ENCODE peak calls at places on chromosomes 7 and 10, in seven cellular contexts. E is lower lobe of right lung; O is tibial nerve; T is IMR-90; W is CD8-positive, alpha-beta memory T cell; R is left ventricle myocardium inferior; A is brain microvascular endothelial cell. V is an unnamed sample.

GRCh38 chr7:70520604-70521003 is 611.3 kb upstream of the GALNT17 start:
- DNase-seq in E (no peak), O (no peak), T (peak; percentile 5), W (no peak), R (no peak), A (peak; percentile 1), V (no peak)

GRCh38 chr10:21458496-21458895 is 67.0 kb downstream of the SKIDA1 start:
- DNase-seq in E (no peak), O (no peak), T (no peak), W (no peak), R (no peak), A (no peak), V (no peak)

GRCh38 chr7:149245244-149245643 is 5.8 kb downstream of the ZNF212 start:
- DNase-seq in E (no peak), O (no peak), T (peak; percentile 62), W (no peak), R (no peak), A (no peak), V (no peak)

GRCh38 chr10:49484501-49485230 is 54.3 kb downstream of the ERCC6 start:
- DNase-seq in E (no peak), O (no peak), T (peak; percentile 68), W (no peak), R (no peak), A (peak; percentile 72), V (no peak)

GRCh38 chr7:155805826-155806095 is 6.5 kb downstream of the SHH start:
- DNase-seq in E (no peak), O (no peak), T (no peak), W (no peak), R (no peak), A (no peak), V (no peak)

GRCh38 chr7:123633553-123633952 is 22.1 kb upstream of the LMOD2 start:
- DNase-seq in E (no peak), O (no peak), T (peak; percentile 77), W (no peak), R (no peak), A (peak; percentile 77), V (no peak)

GRCh38 chr7:7595451-7595850 is 28.8 kb downstream of the MIOS start:
- DNase-seq in E (no peak), O (no peak), T (peak; percentile 33), W (no peak), R (no peak), A (no peak), V (peak; percentile 49)

GRCh38 chr10:103416436-103417147 is 20.2 kb downstream of the PDCD11 start:
- DNase-seq in E (no peak), O (peak; percentile 64), T (peak; percentile 65), W (peak; percentile 56), R (peak; percentile 22), A (peak; percentile 60), V (peak; percentile 52)

GRCh38 chr10:33746878-33747277 is 412.4 kb upstream of the NRP1 start:
- DNase-seq in E (no peak), O (no peak), T (peak; percentile 66), W (no peak), R (no peak), A (peak; percentile 70), V (no peak)

GRCh38 chr7:4681218-4681851 is 760 bp upstream of the FOXK1 start:
- DNase-seq in E (no peak), O (no peak), T (no peak), W (no peak), R (no peak), A (no peak), V (no peak)

GRCh38 chr7:100546868-100547800 is 8.1 kb downstream of the AGFG2 start:
- DNase-seq in E (no peak), O (no peak), T (no peak), W (no peak), R (no peak), A (no peak), V (no peak)

GRCh38 chr10:12299222-12299973 is 49.9 kb upstream of the CAMK1D start:
- DNase-seq in E (peak; percentile 58), O (no peak), T (no peak), W (no peak), R (no peak), A (no peak), V (no peak)

GRCh38 chr10:126049741-126050140 is 153.4 kb downstream of the FANK1 start:
- DNase-seq in E (peak; percentile 63), O (no peak), T (peak; percentile 86), W (no peak), R (peak; percentile 50), A (peak; percentile 68), V (no peak)

GRCh38 chr10:13518076-13518692 is 10.6 kb downstream of the BEND7 start:
- DNase-seq in E (no peak), O (no peak), T (peak; percentile 22), W (no peak), R (no peak), A (peak; percentile 5), V (peak; percentile 17)

GRCh38 chr10:123870260-123870659 is 21.3 kb downstream of the CPXM2 start:
- DNase-seq in E (no peak), O (no peak), T (no peak), W (no peak), R (no peak), A (no peak), V (no peak)

GRCh38 chr10:117374506-117375359 is 507 bp downstream of the PDZD8 start:
- DNase-seq in E (peak; percentile 66), O (no peak), T (peak; percentile 46), W (peak; percentile 25), R (peak; percentile 55), A (no peak), V (peak; percentile 61)

GRCh38 chr10:74297389-74298080 is 146.5 kb downstream of the ADK start:
- DNase-seq in E (no peak), O (no peak), T (no peak), W (no peak), R (no peak), A (no peak), V (no peak)

GRCh38 chr7:158740013-158740656 is 35.5 kb upstream of the NCAPG2 start:
- DNase-seq in E (no peak), O (no peak), T (peak; percentile 91), W (no peak), R (no peak), A (peak; percentile 84), V (no peak)

GRCh38 chr10:971613-972012 is 16.6 kb upstream of the GTPBP4 start:
- DNase-seq in E (no peak), O (no peak), T (no peak), W (no peak), R (no peak), A (no peak), V (no peak)

GRCh38 chr7:20302866-20303265 is 27.8 kb upstream of the ITGB8 start:
- DNase-seq in E (no peak), O (no peak), T (no peak), W (no peak), R (no peak), A (no peak), V (no peak)

GRCh38 chr10:24239289-24239688 is 30.4 kb downstream of the KIAA1217 start:
- DNase-seq in E (no peak), O (no peak), T (no peak), W (no peak), R (no peak), A (no peak), V (no peak)
- H3K27ac ChIP-seq in E (peak overlapping the region; percentile 44), O (peak overlapping the region; percentile 71), T (no peak overlapping the region), W (no peak overlapping the region), R (peak overlapping the region; percentile 23), A (no peak overlapping the region), V (no peak overlapping the region)

GRCh38 chr7:24408798-24409428 is 124.9 kb downstream of the NPY start:
- DNase-seq in E (no peak), O (no peak), T (no peak), W (no peak), R (no peak), A (no peak), V (no peak)

GRCh38 chr7:24406818-24407226 is 122.8 kb downstream of the NPY start:
- DNase-seq in E (no peak), O (no peak), T (no peak), W (no peak), R (no peak), A (no peak), V (no peak)

GRCh38 chr7:24407965-24408364 is 124.0 kb downstream of the NPY start:
- DNase-seq in E (no peak), O (no peak), T (no peak), W (no peak), R (no peak), A (no peak), V (no peak)

GRCh38 chr7:24411226-24411625 is 127.2 kb downstream of the NPY start:
- DNase-seq in E (no peak), O (no peak), T (no peak), W (no peak), R (no peak), A (no peak), V (no peak)

GRCh38 chr7:24409429-24410024 is 125.5 kb downstream of the NPY start:
- DNase-seq in E (no peak), O (no peak), T (no peak), W (no peak), R (no peak), A (no peak), V (no peak)
- H3K4me3 ChIP-seq in E (no peak overlapping the region), O (no peak overlapping the region), T (no peak overlapping the region), W (no peak overlapping the region), R (no peak overlapping the region), A (no peak overlapping the region), V (no peak overlapping the region)

DNA sequence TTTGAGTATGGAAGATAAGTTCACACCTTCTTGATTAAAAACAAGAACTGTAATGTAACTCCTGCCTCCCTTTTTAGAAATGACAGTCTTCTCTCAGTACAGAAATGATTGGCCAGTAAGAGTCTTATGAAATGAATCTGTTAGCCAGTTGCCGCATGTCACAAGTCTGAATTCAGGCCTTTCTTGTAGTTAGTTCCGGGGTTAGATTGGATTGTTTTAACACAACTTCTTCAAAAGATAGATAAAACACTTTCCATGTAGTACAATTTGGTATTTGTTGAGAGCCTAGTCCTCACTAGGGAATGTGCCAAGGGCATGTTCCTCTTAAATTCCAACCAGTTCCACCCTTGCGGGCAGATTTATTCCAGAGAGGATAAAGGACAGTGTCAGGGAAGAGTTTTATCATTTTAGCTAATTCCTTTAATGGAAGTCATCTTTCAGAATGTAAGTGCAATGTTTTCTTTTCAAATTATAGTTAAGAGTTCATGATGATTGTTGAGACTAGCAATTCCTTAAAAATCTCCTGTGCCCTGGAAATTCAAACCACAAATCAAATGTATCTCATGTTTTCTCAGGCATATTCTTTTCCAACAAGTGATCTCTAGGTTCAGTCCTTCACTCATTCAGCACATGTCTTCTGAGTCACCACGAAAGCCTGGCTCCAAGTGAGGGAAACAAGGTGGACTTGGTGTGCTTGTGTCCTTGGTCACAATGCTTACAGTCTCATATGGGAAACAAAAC is 4.1 kb downstream of the FHIP2A start:
- DNase-seq in E (no peak), O (no peak), T (peak; percentile 96), W (no peak), R (no peak), A (peak; percentile 95), V (no peak)
- H3K27ac ChIP-seq in E (peak overlapping the region; percentile 37), O (peak overlapping the region; percentile 58), T (peak overlapping the region; percentile 61), W (no peak overlapping the region), R (peak overlapping the region; percentile 97), A (peak overlapping the region; percentile 94), V (no peak overlapping the region)

DNA sequence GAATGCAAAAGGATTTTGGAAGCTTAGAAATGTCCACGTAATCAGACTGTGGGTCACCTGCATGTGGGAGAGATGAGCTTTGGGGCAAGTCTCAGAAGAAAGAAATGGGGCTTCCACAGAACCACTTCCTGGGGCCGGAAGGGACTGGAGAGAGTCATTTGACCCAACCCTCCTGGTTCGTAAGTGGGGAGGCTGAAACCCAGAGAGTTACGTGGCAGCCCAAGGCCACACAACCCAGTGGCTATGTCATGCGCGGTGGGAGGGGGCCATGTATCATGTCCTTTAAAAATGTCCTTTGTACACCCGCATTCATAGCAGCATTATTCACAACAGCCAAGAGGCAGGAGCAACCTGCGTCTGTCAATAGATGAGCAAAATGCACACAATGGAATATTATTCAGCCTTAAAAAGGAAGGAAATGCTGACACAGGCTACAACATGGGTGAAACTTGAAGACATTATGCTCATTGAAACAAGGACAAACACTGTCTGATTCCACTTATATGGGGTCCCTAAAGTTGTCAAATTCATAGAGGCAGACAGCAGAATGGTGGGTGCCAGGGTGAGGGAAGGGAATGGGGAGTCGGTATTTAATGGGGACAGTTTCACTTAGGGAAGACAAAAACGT is 15.1 kb downstream of the CAMK2B start:
- DNase-seq in E (no peak), O (no peak), T (no peak), W (no peak), R (no peak), A (no peak), V (no peak)
- H3K4me3 ChIP-seq in E (peak overlapping the region; percentile 53), O (peak overlapping the region; percentile 3), T (no peak overlapping the region), W (no peak overlapping the region), R (peak overlapping the region; percentile 62), A (no peak overlapping the region), V (no peak overlapping the region)